ENCODE peak calls at places on chromosomes 16 and 17, in nine cellular contexts. M is glomerular endothelial cell, H is heart left ventricle, X is fibroblast of the conjunctiva, B is neural progenitor cell, L is mesendoderm, N is nucleus accumbens, I is NCI-H69, F is dermis blood vessel endothelial cell. W is an unnamed sample.

GRCh38 chr16:66476328-66477027 is 49.4 kb downstream of the BEAN1 start:
- DNase-seq in H (no peak), X (no peak), N (no peak), L (peak), B (no peak), M (no peak), I (peak), F (peak), W (no peak)

GRCh38 chr16:54546481-54546880 is 259.9 kb upstream of the IRX3 start:
- DNase-seq in N (no peak), L (no peak), F (no peak), B (peak), M (no peak), H (no peak), X (no peak), I (peak), W (no peak)

GRCh38 chr16:49382916-49383315 is 9.3 kb downstream of the C16orf78 start:
- DNase-seq in I (peak), M (no peak), B (peak), X (no peak), L (peak), H (no peak), N (no peak), F (peak), W (no peak)

GRCh38 chr16:88639231-88640038 is 1.1 kb downstream of the IL17C start:
- DNase-seq in L (peak), F (peak), N (no peak), X (no peak), I (no peak), H (no peak), B (peak), M (no peak), W (no peak)

GRCh38 chr17:82959242-82959930 is 119.6 kb upstream of the ZNF750 start:
- DNase-seq in H (no peak), M (no peak), I (no peak), F (no peak), X (no peak), L (no peak), N (no peak), B (no peak), W (peak)

GRCh38 chr16:728131-728889 is 1.4 kb downstream of the HAGHL start:
- DNase-seq in L (peak), H (peak), F (peak), X (no peak), M (no peak), N (peak), B (peak), I (peak), W (peak)

GRCh38 chr17:61408151-61409041 is 8.8 kb downstream of the TBX2 start:
- DNase-seq in X (no peak), L (no peak), H (peak), M (no peak), I (peak), F (no peak), N (no peak), B (peak), W (peak)

GRCh38 chr16:47523342-47524006 is 62.3 kb downstream of the PHKB start:
- DNase-seq in L (peak), N (no peak), X (no peak), H (no peak), B (no peak), I (no peak), M (peak), F (peak), W (no peak)

GRCh38 chr17:39104046-39104445 is 47.4 kb downstream of the PLXDC1 start:
- DNase-seq in L (no peak), H (peak), M (no peak), X (no peak), N (no peak), F (no peak), B (no peak), I (no peak), W (no peak)

GRCh38 chr16:88062341-88062861 is 111.2 kb downstream of the BANP start:
- DNase-seq in I (no peak), X (peak), L (no peak), N (no peak), M (no peak), F (no peak), B (peak), H (peak), W (peak)

GRCh38 chr16:27154573-27155521 is 48.5 kb upstream of the KDM8 start:
- DNase-seq in N (peak), I (peak), M (no peak), X (no peak), B (peak), L (peak), H (peak), F (peak), W (peak)

GRCh38 chr17:30819941-30820705 is 4.4 kb downstream of the CRLF3 start:
- DNase-seq in I (no peak), X (no peak), L (no peak), H (no peak), M (no peak), B (no peak), N (no peak), F (peak), W (no peak)

GRCh38 chr17:49894761-49895160 is 46.9 kb upstream of the TAC4 start:
- DNase-seq in F (no peak), X (no peak), I (no peak), B (no peak), L (no peak), N (no peak), H (no peak), M (no peak), W (no peak)

GRCh38 chr17:75751676-75752404 is 13.2 kb downstream of the GALK1 start:
- DNase-seq in H (no peak), N (no peak), I (no peak), X (no peak), M (no peak), B (no peak), F (no peak), L (no peak), W (no peak)

GRCh38 chr16:57807968-57808528 is 5.8 kb upstream of the KIFC3 start:
- DNase-seq in M (no peak), H (peak), I (peak), F (peak), X (no peak), B (peak), N (peak), L (peak), W (peak)

GRCh38 chr16:68802190-68802589 is 41.1 kb upstream of the TANGO6 start:
- DNase-seq in H (no peak), N (no peak), I (no peak), B (no peak), F (no peak), L (no peak), M (no peak), X (no peak), W (no peak)

GRCh38 chr16:85621698-85622433 is 8.7 kb downstream of the GSE1 start:
- DNase-seq in L (no peak), X (no peak), I (no peak), N (no peak), B (no peak), M (no peak), F (no peak), H (no peak), W (no peak)

GRCh38 chr17:17055286-17056166 is 13.3 kb downstream of the MPRIP start:
- DNase-seq in B (no peak), X (no peak), M (no peak), H (peak), I (peak), F (peak), L (no peak), N (no peak), W (peak)

GRCh38 chr17:28967240-28968135 is 16.2 kb upstream of the PHF12 start:
- DNase-seq in X (no peak), I (peak), H (no peak), M (no peak), L (peak), B (peak), N (no peak), F (no peak), W (no peak)

GRCh38 chr17:61338000-61338864 is 61.4 kb upstream of the TBX2 start:
- DNase-seq in H (peak), L (no peak), M (no peak), N (no peak), X (no peak), B (no peak), F (no peak), I (no peak), W (no peak)

GRCh38 chr17:39816272-39816671 is 47.8 kb downstream of the IKZF3 start:
- DNase-seq in F (no peak), H (no peak), I (no peak), M (no peak), L (no peak), B (no peak), N (no peak), X (no peak), W (no peak)

GRCh38 chr16:67243481-67243880 is 3.8 kb downstream of the FHOD1 start:
- DNase-seq in X (no peak), N (no peak), L (no peak), B (no peak), H (peak), I (no peak), M (no peak), F (peak), W (peak)

GRCh38 chr17:18318122-18318521 is 3.0 kb downstream of the SMCR8 start:
- DNase-seq in B (no peak), X (no peak), N (no peak), L (no peak), M (no peak), H (no peak), I (no peak), F (no peak), W (no peak)

GRCh38 chr16:85151603-85152413 is 39.5 kb upstream of the CIBAR2 start:
- DNase-seq in N (peak), I (peak), B (no peak), M (no peak), X (peak), L (peak), H (peak), F (no peak), W (peak)

GRCh38 chr17:2277430-2278170 is 26.0 kb downstream of the SMG6 start:
- DNase-seq in X (no peak), B (no peak), N (no peak), M (no peak), I (no peak), H (no peak), F (no peak), L (no peak), W (no peak)

GRCh38 chr17:10021239-10021638 is 116.2 kb upstream of the RCVRN start:
- DNase-seq in F (no peak), M (no peak), N (no peak), I (no peak), X (no peak), H (peak), L (no peak), B (no peak), W (peak)